ENCODE peak calls at places on chromosome 12, in seven cellular contexts. One of them, this sample, is unnamed.

GRCh38 chr12:111438501-111438900 is 32.8 kb downstream of the SH2B3 start:
- DNase-seq in stomach: peak
- DNase-seq in kidney epithelial cell: no peak
- DNase-seq in coronary artery: no peak
- DNase-seq in cardiac muscle cell: no peak
- DNase-seq in RWPE1: peak
- DNase-seq in GM12878: no peak
- DNase-seq in this sample: peak

GRCh38 chr12:104656921-104657320 is 200.2 kb downstream of the CHST11 start:
- DNase-seq in RWPE1: no peak
- DNase-seq in kidney epithelial cell: no peak
- DNase-seq in stomach: no peak
- DNase-seq in coronary artery: no peak
- DNase-seq in cardiac muscle cell: no peak
- DNase-seq in GM12878: no peak
- DNase-seq in this sample: no peak

GRCh38 chr12:106986625-106987389 is at the start of gene MTERF2:
- DNase-seq in GM12878: peak
- DNase-seq in RWPE1: peak
- DNase-seq in kidney epithelial cell: peak
- DNase-seq in cardiac muscle cell: peak
- DNase-seq in coronary artery: peak
- DNase-seq in stomach: peak
- DNase-seq in this sample: peak

GRCh38 chr12:121358093-121358492 is 5.9 kb upstream of the ANAPC5 start:
- DNase-seq in stomach: no peak
- DNase-seq in RWPE1: no peak
- DNase-seq in GM12878: no peak
- DNase-seq in coronary artery: no peak
- DNase-seq in kidney epithelial cell: no peak
- DNase-seq in cardiac muscle cell: no peak
- DNase-seq in this sample: no peak

GRCh38 chr12:130500835-130501330 is 163.2 kb downstream of the PIWIL1 start:
- DNase-seq in RWPE1: no peak
- DNase-seq in kidney epithelial cell: no peak
- DNase-seq in GM12878: no peak
- DNase-seq in stomach: no peak
- DNase-seq in cardiac muscle cell: no peak
- DNase-seq in coronary artery: no peak
- DNase-seq in this sample: no peak

GRCh38 chr12:124456652-124457152 is 110.7 kb downstream of the NCOR2 start:
- DNase-seq in coronary artery: no peak
- DNase-seq in RWPE1: no peak
- DNase-seq in GM12878: no peak
- DNase-seq in cardiac muscle cell: no peak
- DNase-seq in stomach: no peak
- DNase-seq in kidney epithelial cell: no peak
- DNase-seq in this sample: no peak

GRCh38 chr12:76103958-76104357 is 19.5 kb upstream of the NAP1L1 start:
- DNase-seq in kidney epithelial cell: no peak
- DNase-seq in stomach: no peak
- DNase-seq in cardiac muscle cell: no peak
- DNase-seq in RWPE1: no peak
- DNase-seq in GM12878: no peak
- DNase-seq in coronary artery: no peak
- DNase-seq in this sample: no peak

GRCh38 chr12:76542908-76543307 is 16.7 kb downstream of the OSBPL8 start:
- DNase-seq in RWPE1: no peak
- DNase-seq in coronary artery: no peak
- DNase-seq in kidney epithelial cell: no peak
- DNase-seq in cardiac muscle cell: no peak
- DNase-seq in stomach: no peak
- DNase-seq in GM12878: no peak
- DNase-seq in this sample: no peak

GRCh38 chr12:113391650-113392340 is 11.9 kb downstream of the SDS start:
- DNase-seq in coronary artery: no peak
- DNase-seq in GM12878: no peak
- DNase-seq in RWPE1: no peak
- DNase-seq in kidney epithelial cell: no peak
- DNase-seq in stomach: no peak
- DNase-seq in cardiac muscle cell: no peak
- DNase-seq in this sample: no peak

GRCh38 chr12:109567967-109568366 is 5.3 kb downstream of the MMAB start:
- DNase-seq in stomach: no peak
- DNase-seq in kidney epithelial cell: no peak
- DNase-seq in cardiac muscle cell: no peak
- DNase-seq in GM12878: no peak
- DNase-seq in RWPE1: no peak
- DNase-seq in coronary artery: no peak
- DNase-seq in this sample: no peak

GRCh38 chr12:3544296-3544965 is 53.4 kb downstream of the PRMT8 start:
- DNase-seq in coronary artery: peak
- DNase-seq in cardiac muscle cell: no peak
- DNase-seq in RWPE1: no peak
- DNase-seq in kidney epithelial cell: no peak
- DNase-seq in stomach: no peak
- DNase-seq in GM12878: no peak
- DNase-seq in this sample: peak

GRCh38 chr12:123006977-123007376 is 26.5 kb downstream of the ARL6IP4 start:
- DNase-seq in stomach: no peak
- DNase-seq in cardiac muscle cell: no peak
- DNase-seq in RWPE1: no peak
- DNase-seq in kidney epithelial cell: no peak
- DNase-seq in GM12878: no peak
- DNase-seq in coronary artery: no peak
- DNase-seq in this sample: no peak

GRCh38 chr12:53241623-53242412 is 9.8 kb upstream of the RARG start:
- DNase-seq in RWPE1: no peak
- DNase-seq in kidney epithelial cell: no peak
- DNase-seq in stomach: no peak
- DNase-seq in cardiac muscle cell: no peak
- DNase-seq in GM12878: no peak
- DNase-seq in coronary artery: no peak
- DNase-seq in this sample: no peak

GRCh38 chr12:32891956-32892355 is 4.6 kb downstream of the PKP2 start:
- DNase-seq in GM12878: no peak
- DNase-seq in coronary artery: no peak
- DNase-seq in RWPE1: peak
- DNase-seq in stomach: no peak
- DNase-seq in kidney epithelial cell: no peak
- DNase-seq in cardiac muscle cell: no peak
- DNase-seq in this sample: peak

GRCh38 chr12:50927766-50928224 is 24.5 kb upstream of the HIGD1C start:
- DNase-seq in coronary artery: no peak
- DNase-seq in cardiac muscle cell: no peak
- DNase-seq in kidney epithelial cell: no peak
- DNase-seq in RWPE1: no peak
- DNase-seq in stomach: no peak
- DNase-seq in GM12878: no peak
- DNase-seq in this sample: no peak

GRCh38 chr12:133129368-133130037 is 571 bp downstream of the ZNF891 start:
- DNase-seq in coronary artery: no peak
- DNase-seq in cardiac muscle cell: peak
- DNase-seq in RWPE1: peak
- DNase-seq in kidney epithelial cell: no peak
- DNase-seq in GM12878: no peak
- DNase-seq in stomach: no peak
- DNase-seq in this sample: no peak

GRCh38 chr12:47990351-47991105 is 13.7 kb downstream of the COL2A1 start:
- DNase-seq in GM12878: peak
- DNase-seq in cardiac muscle cell: no peak
- DNase-seq in stomach: no peak
- DNase-seq in coronary artery: no peak
- DNase-seq in RWPE1: no peak
- DNase-seq in kidney epithelial cell: no peak
- DNase-seq in this sample: no peak

GRCh38 chr12:5305425-5305824 is 126.5 kb upstream of the NTF3 start:
- DNase-seq in cardiac muscle cell: no peak
- DNase-seq in RWPE1: no peak
- DNase-seq in kidney epithelial cell: no peak
- DNase-seq in coronary artery: no peak
- DNase-seq in GM12878: no peak
- DNase-seq in stomach: no peak
- DNase-seq in this sample: no peak

GRCh38 chr12:78062781-78063180 is 232.1 kb downstream of the NAV3 start:
- DNase-seq in GM12878: no peak
- DNase-seq in RWPE1: no peak
- DNase-seq in coronary artery: no peak
- DNase-seq in kidney epithelial cell: peak
- DNase-seq in cardiac muscle cell: no peak
- DNase-seq in stomach: peak
- DNase-seq in this sample: peak

GRCh38 chr12:26275313-26276257 is 80.2 kb downstream of the SSPN start:
- DNase-seq in stomach: no peak
- DNase-seq in coronary artery: no peak
- DNase-seq in cardiac muscle cell: no peak
- DNase-seq in GM12878: no peak
- DNase-seq in RWPE1: no peak
- DNase-seq in kidney epithelial cell: peak
- DNase-seq in this sample: no peak

GRCh38 chr12:99649551-99649950 is 2.0 kb downstream of the GARIN6 start:
- DNase-seq in coronary artery: no peak
- DNase-seq in RWPE1: no peak
- DNase-seq in cardiac muscle cell: peak
- DNase-seq in kidney epithelial cell: no peak
- DNase-seq in stomach: no peak
- DNase-seq in GM12878: no peak
- DNase-seq in this sample: no peak

GRCh38 chr12:96902076-96902475 is 5.0 kb upstream of the NEDD1 start:
- DNase-seq in RWPE1: no peak
- DNase-seq in stomach: no peak
- DNase-seq in cardiac muscle cell: no peak
- DNase-seq in kidney epithelial cell: no peak
- DNase-seq in GM12878: no peak
- DNase-seq in coronary artery: no peak
- DNase-seq in this sample: no peak
- TF ChIP-seq CTCF in RWPE1: no peak
- TF ChIP-seq CTCF in stomach: no peak
- TF ChIP-seq CTCF in cardiac muscle cell: no peak
- TF ChIP-seq CTCF in kidney epithelial cell: no peak
- TF ChIP-seq CTCF in GM12878: peak
- TF ChIP-seq CTCF in coronary artery: no peak
- TF ChIP-seq CTCF in this sample: no peak

GRCh38 chr12:83960767-83961166 is 951.8 kb downstream of the SLC6A15 start:
- DNase-seq in coronary artery: no peak
- DNase-seq in GM12878: no peak
- DNase-seq in stomach: no peak
- DNase-seq in kidney epithelial cell: no peak
- DNase-seq in cardiac muscle cell: no peak
- DNase-seq in RWPE1: no peak
- DNase-seq in this sample: no peak
- TF ChIP-seq CTCF in coronary artery: no peak
- TF ChIP-seq CTCF in GM12878: no peak
- TF ChIP-seq CTCF in stomach: no peak
- TF ChIP-seq CTCF in kidney epithelial cell: no peak
- TF ChIP-seq CTCF in cardiac muscle cell: no peak
- TF ChIP-seq CTCF in RWPE1: no peak
- TF ChIP-seq CTCF in this sample: no peak

GRCh38 chr12:85630851-85631250 is 205.4 kb downstream of the RASSF9 start:
- DNase-seq in coronary artery: no peak
- DNase-seq in kidney epithelial cell: no peak
- DNase-seq in GM12878: no peak
- DNase-seq in cardiac muscle cell: no peak
- DNase-seq in stomach: no peak
- DNase-seq in RWPE1: no peak
- DNase-seq in this sample: no peak
- TF ChIP-seq CTCF in coronary artery: no peak
- TF ChIP-seq CTCF in kidney epithelial cell: no peak
- TF ChIP-seq CTCF in GM12878: no peak
- TF ChIP-seq CTCF in cardiac muscle cell: no peak
- TF ChIP-seq CTCF in stomach: no peak
- TF ChIP-seq CTCF in RWPE1: no peak
- TF ChIP-seq CTCF in this sample: no peak

GRCh38 chr12:118840878-118841277 is 140.5 kb upstream of the SRRM4 start:
- DNase-seq in RWPE1: no peak
- DNase-seq in cardiac muscle cell: no peak
- DNase-seq in coronary artery: no peak
- DNase-seq in kidney epithelial cell: no peak
- DNase-seq in stomach: no peak
- DNase-seq in GM12878: no peak
- DNase-seq in this sample: no peak

GRCh38 chr12:118835911-118836310 is 145.4 kb upstream of the SRRM4 start:
- DNase-seq in stomach: no peak
- DNase-seq in coronary artery: no peak
- DNase-seq in RWPE1: no peak
- DNase-seq in GM12878: no peak
- DNase-seq in kidney epithelial cell: no peak
- DNase-seq in cardiac muscle cell: no peak
- DNase-seq in this sample: no peak

GRCh38 chr12:118841588-118841987 is 139.8 kb upstream of the SRRM4 start:
- DNase-seq in GM12878: no peak
- DNase-seq in kidney epithelial cell: no peak
- DNase-seq in stomach: no peak
- DNase-seq in coronary artery: no peak
- DNase-seq in cardiac muscle cell: no peak
- DNase-seq in RWPE1: no peak
- DNase-seq in this sample: no peak

GRCh38 chr12:118842753-118843335 is 138.5 kb upstream of the SRRM4 start:
- DNase-seq in cardiac muscle cell: no peak
- DNase-seq in kidney epithelial cell: no peak
- DNase-seq in RWPE1: no peak
- DNase-seq in GM12878: no peak
- DNase-seq in stomach: no peak
- DNase-seq in coronary artery: no peak
- DNase-seq in this sample: no peak

GRCh38 chr12:118840399-118840798 is 140.9 kb upstream of the SRRM4 start:
- DNase-seq in cardiac muscle cell: no peak
- DNase-seq in GM12878: no peak
- DNase-seq in stomach: no peak
- DNase-seq in kidney epithelial cell: no peak
- DNase-seq in coronary artery: no peak
- DNase-seq in RWPE1: no peak
- DNase-seq in this sample: no peak
- TF ChIP-seq CTCF in cardiac muscle cell: no peak
- TF ChIP-seq CTCF in GM12878: peak
- TF ChIP-seq CTCF in stomach: no peak
- TF ChIP-seq CTCF in kidney epithelial cell: no peak
- TF ChIP-seq CTCF in coronary artery: no peak
- TF ChIP-seq CTCF in RWPE1: no peak
- TF ChIP-seq CTCF in this sample: no peak

GRCh38 chr12:57759360-57759980 is 4.6 kb downstream of the MARCHF9 start:
- DNase-seq in kidney epithelial cell: no peak
- DNase-seq in coronary artery: no peak
- DNase-seq in RWPE1: no peak
- DNase-seq in GM12878: no peak
- DNase-seq in cardiac muscle cell: peak
- DNase-seq in stomach: no peak
- DNase-seq in this sample: peak
- TF ChIP-seq CTCF in kidney epithelial cell: peak
- TF ChIP-seq CTCF in coronary artery: no peak
- TF ChIP-seq CTCF in RWPE1: peak
- TF ChIP-seq CTCF in GM12878: peak
- TF ChIP-seq CTCF in cardiac muscle cell: peak
- TF ChIP-seq CTCF in stomach: peak
- TF ChIP-seq CTCF in this sample: peak